ENCODE peak calls at places on chromosomes 6 and 20, in seven cellular contexts. N is astrocyte of the spinal cord, Q is epithelial cell of esophagus, I is osteocyte, O is CD14-positive monocyte, Z is vagina, B is tibial artery. R is an unnamed sample.

GRCh38 chr6:42313038-42313437 is 95.4 kb upstream of the MRPS10 start:
- DNase-seq in Q (no peak), Z (no peak), B (no peak), O (no peak), I (no peak), N (peak; percentile 70), R (peak; percentile 34)

GRCh38 chr6:150681992-150682391 is 82.3 kb downstream of the PLEKHG1 start:
- DNase-seq in O (no peak), Q (peak; percentile 74), N (no peak), B (no peak), I (no peak), Z (no peak), R (no peak)

GRCh38 chr6:13766201-13766634 is 48.1 kb downstream of the MCUR1 start:
- DNase-seq in N (peak; percentile 61), I (no peak), Q (peak; percentile 59), B (no peak), Z (no peak), O (no peak), R (peak; percentile 54)

GRCh38 chr6:138692978-138693909 is 80.3 kb upstream of the CCDC28A start:
- DNase-seq in B (peak; percentile 41), Q (peak; percentile 93), O (no peak), Z (no peak), I (peak; percentile 89), N (peak; percentile 79), R (peak; percentile 63)

GRCh38 chr6:24484657-24485318 is 4.6 kb downstream of the GPLD1 start:
- DNase-seq in B (no peak), N (peak; percentile 10), O (no peak), I (no peak), Q (peak; percentile 59), Z (no peak), R (no peak)

GRCh38 chr6:107618672-107619071 is 128.8 kb downstream of the SOBP start:
- DNase-seq in Z (no peak), B (no peak), Q (no peak), I (no peak), N (no peak), O (no peak), R (no peak)

GRCh38 chr6:166485651-166486535 is 100.6 kb downstream of the RAMACL start:
- DNase-seq in O (peak; percentile 25), B (no peak), N (no peak), Z (no peak), Q (no peak), I (no peak), R (no peak)

GRCh38 chr6:7106752-7107577 is 796 bp upstream of the RREB1 start:
- DNase-seq in I (no peak), N (no peak), Z (no peak), Q (peak; percentile 30), B (peak; percentile 39), O (peak; percentile 59), R (no peak)

GRCh38 chr20:36541227-36542018 is at the start of gene MYL9:
- DNase-seq in O (peak; percentile 57), Q (peak; percentile 53), B (peak; percentile 96), N (peak; percentile 73), I (no peak), Z (no peak), R (peak; percentile 85)

GRCh38 chr6:137975058-137975940 is 108.2 kb downstream of the TNFAIP3 start:
- DNase-seq in Z (no peak), N (peak; percentile 31), Q (peak; percentile 40), O (no peak), B (no peak), I (no peak), R (peak; percentile 66)

GRCh38 chr6:51738614-51739013 is 348.8 kb downstream of the PKHD1 start:
- DNase-seq in O (no peak), Q (no peak), I (no peak), Z (no peak), N (no peak), B (no peak), R (no peak)

GRCh38 chr20:32485126-32485769 is 99.9 kb downstream of the NOL4L start:
- DNase-seq in B (peak; percentile 87), I (peak; percentile 91), N (peak; percentile 88), O (peak; percentile 58), Q (peak; percentile 72), Z (no peak), R (peak; percentile 88)

GRCh38 chr6:169700296-169700695 is 1.5 kb downstream of the WDR27 start:
- DNase-seq in N (peak; percentile 35), Z (no peak), I (no peak), O (no peak), Q (no peak), B (no peak), R (no peak)

GRCh38 chr6:12483712-12484111 is 193.6 kb downstream of the EDN1 start:
- DNase-seq in B (no peak), N (peak; percentile 92), Q (peak; percentile 97), Z (no peak), I (no peak), O (no peak), R (peak; percentile 96)

GRCh38 chr6:133042550-133043120 is 198.5 kb upstream of the EYA4 start:
- DNase-seq in I (no peak), O (no peak), Z (no peak), Q (no peak), B (no peak), N (no peak), R (no peak)

GRCh38 chr20:32465092-32465900 is 107.2 kb downstream of the ASXL1 start:
- DNase-seq in Z (no peak), I (no peak), Q (peak; percentile 62), B (no peak), N (peak; percentile 83), O (peak; percentile 64), R (peak; percentile 88)

DNA sequence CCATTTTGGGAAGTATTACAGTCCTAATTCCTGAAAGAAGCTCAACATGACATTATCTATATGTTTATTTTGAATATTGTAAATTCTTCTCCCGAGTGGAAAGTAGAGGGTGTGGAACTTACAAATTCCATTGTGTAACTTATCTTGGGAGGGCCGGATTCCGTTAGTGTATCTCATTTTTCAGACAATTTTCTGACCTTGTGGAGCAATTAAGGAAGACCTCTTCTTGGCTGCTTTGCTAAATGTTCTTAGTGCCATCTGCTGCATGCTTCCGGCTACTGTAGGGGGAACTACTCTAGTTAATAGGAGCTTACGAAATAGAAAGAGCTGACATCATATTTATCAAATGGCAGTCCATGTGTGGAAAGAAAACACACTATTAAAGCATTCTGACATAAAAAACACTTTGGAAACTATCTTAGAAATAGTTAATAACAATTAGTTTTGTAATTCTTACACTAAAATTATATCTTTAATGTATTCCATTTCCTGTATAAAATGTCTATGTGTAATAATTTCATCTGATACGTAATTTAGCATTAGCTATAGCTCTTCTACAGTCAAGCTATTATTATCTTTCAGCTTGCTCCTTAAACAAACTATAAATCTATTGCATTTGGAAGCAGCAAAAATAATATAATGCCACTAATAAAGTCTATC is 41.5 kb upstream of the KCNQ5 start:
- DNase-seq in Q (peak; percentile 81), Z (no peak), O (no peak), N (peak; percentile 79), I (no peak), B (peak; percentile 20), R (peak; percentile 89)
- TF ChIP-seq CTCF in Q (peak; percentile 86), Z (no peak), O (peak; percentile 42), N (peak; percentile 80), I (peak; percentile 81), B (no peak), R (peak; percentile 80)

GRCh38 chr6:144217264-144217663 is 66.9 kb downstream of the STX11 start:
- DNase-seq in I (no peak), N (no peak), B (no peak), Q (no peak), O (no peak), Z (no peak), R (peak; percentile 8)

GRCh38 chr6:144215402-144215931 is 65.2 kb downstream of the STX11 start:
- DNase-seq in N (no peak), Q (peak; percentile 27), O (no peak), Z (no peak), I (no peak), B (no peak), R (peak; percentile 33)

GRCh38 chr6:144217797-144218196 is 67.3 kb upstream of the UTRN start:
- DNase-seq in I (no peak), Q (no peak), B (no peak), O (no peak), N (no peak), Z (no peak), R (no peak)

GRCh38 chr6:144215932-144216667 is 65.8 kb downstream of the STX11 start:
- DNase-seq in N (peak; percentile 99), Q (peak; percentile 94), Z (no peak), I (peak; percentile 99), O (peak; percentile 85), B (peak; percentile 93), R (peak; percentile 98)

GRCh38 chr6:144216668-144217218 is 66.4 kb downstream of the STX11 start:
- DNase-seq in I (no peak), Q (no peak), N (no peak), Z (no peak), B (no peak), O (peak; percentile 63), R (no peak)
- TF ChIP-seq CTCF in I (no peak), Q (peak; percentile 33), N (no peak), Z (no peak), B (no peak), O (peak; percentile 41), R (peak; percentile 34)

DNA sequence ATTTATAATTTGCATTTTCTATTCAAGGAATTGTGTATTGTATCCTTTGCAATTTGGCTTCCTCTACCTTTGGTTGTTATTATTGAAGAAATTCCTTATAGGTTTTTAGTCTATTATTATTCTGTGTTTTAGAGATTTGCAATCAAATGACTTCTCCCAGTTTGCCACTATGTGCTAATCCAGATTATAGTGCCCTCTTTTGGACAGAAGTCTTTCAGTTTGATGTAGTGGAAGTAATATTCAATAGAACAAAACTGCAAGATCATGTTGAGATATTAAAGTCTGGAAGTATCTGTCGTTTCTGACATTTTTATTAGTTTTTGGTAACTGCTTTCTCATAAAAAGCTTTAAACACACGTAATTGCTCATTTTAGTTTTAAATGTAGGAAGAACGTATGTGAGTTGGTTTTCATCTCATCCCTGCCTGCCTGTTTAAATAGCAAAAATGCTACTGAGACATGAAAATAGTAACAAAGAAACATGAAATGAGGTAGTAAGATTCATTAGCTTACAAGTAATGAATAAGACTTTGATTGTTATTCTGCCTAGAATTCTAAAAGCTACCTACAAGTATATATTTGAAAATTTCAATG is 72.8 kb downstream of the RTN4IP1 start:
- DNase-seq in Q (no peak), B (no peak), Z (no peak), N (peak; percentile 57), I (no peak), O (no peak), R (peak; percentile 68)
- TF ChIP-seq CTCF in Q (no peak), B (no peak), Z (no peak), N (peak; percentile 47), I (peak; percentile 65), O (peak; percentile 67), R (peak; percentile 32)

DNA sequence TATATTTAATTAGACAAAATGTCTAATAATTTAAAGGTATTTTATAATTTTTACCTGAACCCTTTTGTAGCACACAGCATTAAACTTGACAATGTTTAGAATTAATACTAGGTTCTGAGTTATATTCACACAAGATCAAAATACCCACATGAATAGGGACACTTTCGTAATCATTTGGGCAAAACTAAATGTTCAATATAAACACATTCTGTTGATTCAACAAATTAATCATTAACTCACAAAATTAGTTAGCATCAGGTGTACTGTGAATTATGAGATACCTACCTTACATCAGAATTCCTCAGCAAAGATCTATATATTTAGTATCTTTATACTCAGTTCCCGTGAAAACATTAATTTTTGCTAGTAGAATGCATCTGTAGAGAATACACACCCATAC is 481.5 kb upstream of the MANEA start:
- DNase-seq in Z (no peak), N (no peak), I (no peak), B (no peak), O (no peak), Q (no peak), R (no peak)
- TF ChIP-seq CTCF in Z (no peak), N (no peak), I (no peak), B (no peak), O (no peak), Q (no peak), R (no peak)

GRCh38 chr20:51318058-51318960 is 224.2 kb downstream of the NFATC2 start:
- DNase-seq in N (no peak), B (no peak), Z (no peak), Q (no peak), O (no peak), I (no peak), R (peak; percentile 24)
- TF ChIP-seq CTCF in N (peak; percentile 67), B (peak; percentile 9), Z (no peak), Q (peak; percentile 40), O (peak; percentile 77), I (peak; percentile 51), R (peak; percentile 72)